ENCODE peak calls at places on chromosomes 11 and 22, in seven cellular contexts. One of them, this sample, is unnamed. For H3K27me3, the result is how much of the 10 kb centered on the place peaks cover.

GRCh38 chr11:35103366-35104194 is 35.4 kb upstream of the CD44 start:
- DNase-seq in mammary epithelial cell: peak
- DNase-seq in fibroblast of lung: no peak
- DNase-seq in right cardiac atrium: no peak
- DNase-seq in IMR-90: peak
- DNase-seq in MM.1S: no peak
- DNase-seq in right atrium auricular region: no peak
- DNase-seq in this sample: peak

GRCh38 chr22:48794906-48795305 is 1032.8 kb downstream of the BRD1 start:
- DNase-seq in mammary epithelial cell: no peak
- DNase-seq in IMR-90: no peak
- DNase-seq in MM.1S: no peak
- DNase-seq in right cardiac atrium: no peak
- DNase-seq in fibroblast of lung: no peak
- DNase-seq in right atrium auricular region: no peak
- DNase-seq in this sample: no peak

GRCh38 chr11:84720706-84721402 is 906.3 kb downstream of the DLG2 start:
- DNase-seq in right atrium auricular region: peak
- DNase-seq in right cardiac atrium: peak
- DNase-seq in mammary epithelial cell: no peak
- DNase-seq in fibroblast of lung: peak
- DNase-seq in MM.1S: peak
- DNase-seq in IMR-90: no peak
- DNase-seq in this sample: no peak

GRCh38 chr22:30309981-30310672 is 16.6 kb downstream of the TBC1D10A start:
- DNase-seq in right atrium auricular region: peak
- DNase-seq in fibroblast of lung: peak
- DNase-seq in MM.1S: peak
- DNase-seq in right cardiac atrium: peak
- DNase-seq in IMR-90: peak
- DNase-seq in mammary epithelial cell: no peak
- DNase-seq in this sample: peak

GRCh38 chr11:15764948-15765347 is 591.4 kb downstream of the SOX6 start:
- DNase-seq in mammary epithelial cell: peak
- DNase-seq in MM.1S: no peak
- DNase-seq in right atrium auricular region: no peak
- DNase-seq in IMR-90: no peak
- DNase-seq in right cardiac atrium: no peak
- DNase-seq in fibroblast of lung: no peak
- DNase-seq in this sample: no peak

GRCh38 chr11:122180435-122180834 is 64.4 kb upstream of the BLID start:
- DNase-seq in IMR-90: peak
- DNase-seq in mammary epithelial cell: peak
- DNase-seq in fibroblast of lung: peak
- DNase-seq in right atrium auricular region: no peak
- DNase-seq in MM.1S: no peak
- DNase-seq in right cardiac atrium: peak
- DNase-seq in this sample: peak

GRCh38 chr11:62142921-62143320 is 19.1 kb downstream of the INCENP start:
- DNase-seq in right atrium auricular region: no peak
- DNase-seq in mammary epithelial cell: no peak
- DNase-seq in right cardiac atrium: peak
- DNase-seq in IMR-90: no peak
- DNase-seq in fibroblast of lung: no peak
- DNase-seq in MM.1S: no peak
- DNase-seq in this sample: no peak

GRCh38 chr11:50174189-50174588 is 141.5 kb downstream of the OR4C45 start:
- DNase-seq in MM.1S: peak
- DNase-seq in fibroblast of lung: no peak
- DNase-seq in IMR-90: peak
- DNase-seq in mammary epithelial cell: peak
- DNase-seq in right atrium auricular region: no peak
- DNase-seq in right cardiac atrium: no peak
- DNase-seq in this sample: no peak

GRCh38 chr11:88861618-88862017 is 204.2 kb downstream of the GRM5 start:
- DNase-seq in right atrium auricular region: no peak
- DNase-seq in IMR-90: no peak
- DNase-seq in MM.1S: no peak
- DNase-seq in fibroblast of lung: no peak
- DNase-seq in mammary epithelial cell: no peak
- DNase-seq in right cardiac atrium: no peak
- DNase-seq in this sample: peak

GRCh38 chr22:49027122-49027670 is 800.5 kb downstream of the BRD1 start:
- DNase-seq in right cardiac atrium: no peak
- DNase-seq in MM.1S: no peak
- DNase-seq in right atrium auricular region: no peak
- DNase-seq in fibroblast of lung: no peak
- DNase-seq in mammary epithelial cell: no peak
- DNase-seq in IMR-90: no peak
- DNase-seq in this sample: no peak

GRCh38 chr22:49815641-49816071 is 12.0 kb downstream of the BRD1 start:
- DNase-seq in MM.1S: no peak
- DNase-seq in mammary epithelial cell: peak
- DNase-seq in right cardiac atrium: no peak
- DNase-seq in fibroblast of lung: no peak
- DNase-seq in IMR-90: peak
- DNase-seq in right atrium auricular region: no peak
- DNase-seq in this sample: peak

GRCh38 chr11:22539851-22540376 is 85.7 kb downstream of the FANCF start:
- DNase-seq in mammary epithelial cell: peak
- DNase-seq in right cardiac atrium: no peak
- DNase-seq in fibroblast of lung: peak
- DNase-seq in IMR-90: peak
- DNase-seq in MM.1S: peak
- DNase-seq in right atrium auricular region: no peak
- DNase-seq in this sample: peak

GRCh38 chr11:27464155-27464759 is 8.3 kb downstream of the LGR4 start:
- DNase-seq in fibroblast of lung: no peak
- DNase-seq in IMR-90: peak
- DNase-seq in MM.1S: no peak
- DNase-seq in mammary epithelial cell: peak
- DNase-seq in right atrium auricular region: no peak
- DNase-seq in right cardiac atrium: no peak
- DNase-seq in this sample: peak

DNA sequence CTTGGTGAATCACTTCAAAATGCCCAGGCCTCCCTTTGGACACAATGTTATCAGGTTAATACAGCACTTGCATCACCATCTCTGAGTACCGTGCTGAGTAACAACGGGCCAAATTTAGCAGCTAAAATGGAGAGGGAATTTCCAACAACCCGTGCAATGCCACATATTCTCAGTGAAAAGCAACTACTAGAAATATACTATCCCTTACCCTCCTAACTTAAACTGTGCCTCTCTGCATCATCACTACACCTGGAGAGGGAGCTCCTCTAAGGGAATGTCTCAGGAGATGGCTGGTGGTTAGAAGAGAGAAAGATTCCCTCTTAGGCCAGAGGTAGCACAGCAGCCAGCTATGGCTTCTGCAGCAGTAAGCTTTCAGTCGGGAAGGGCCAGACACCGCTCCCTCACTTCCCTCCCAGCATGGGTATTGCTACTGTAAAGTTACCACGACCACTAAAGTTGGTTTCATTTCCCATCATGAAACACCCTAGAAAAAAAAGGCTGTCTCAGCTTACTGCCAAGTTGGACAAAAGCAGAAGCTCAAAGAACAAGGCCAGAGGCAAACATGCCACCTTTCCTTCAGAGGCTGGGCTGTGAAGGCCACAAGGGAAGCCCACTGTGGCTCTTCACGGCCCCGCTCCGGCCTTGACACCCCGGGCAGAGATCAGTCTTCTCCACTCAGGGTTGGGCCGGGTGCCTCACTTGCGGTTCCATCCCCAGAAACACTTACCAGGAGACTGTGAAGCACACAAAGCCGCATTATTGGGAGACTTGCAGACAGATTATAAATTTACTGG is 3.9 kb downstream of the MAML2 start:
- DNase-seq in IMR-90: peak
- DNase-seq in fibroblast of lung: peak
- DNase-seq in MM.1S: peak
- DNase-seq in mammary epithelial cell: peak
- DNase-seq in right atrium auricular region: peak
- DNase-seq in right cardiac atrium: peak
- DNase-seq in this sample: peak
- H3K4me3 ChIP-seq in IMR-90: peak
- H3K4me3 ChIP-seq in fibroblast of lung: peak
- H3K4me3 ChIP-seq in MM.1S: peak
- H3K4me3 ChIP-seq in mammary epithelial cell: peak
- H3K4me3 ChIP-seq in right atrium auricular region: peak
- H3K4me3 ChIP-seq in right cardiac atrium: peak
- H3K4me3 ChIP-seq in this sample: peak

GRCh38 chr22:46108564-46109473 is 41.5 kb upstream of the PPARA start:
- DNase-seq in right cardiac atrium: peak
- DNase-seq in fibroblast of lung: no peak
- DNase-seq in MM.1S: no peak
- DNase-seq in right atrium auricular region: no peak
- DNase-seq in IMR-90: peak
- DNase-seq in mammary epithelial cell: peak
- DNase-seq in this sample: peak
- H3K27ac ChIP-seq in right cardiac atrium: peak
- H3K27ac ChIP-seq in fibroblast of lung: peak
- H3K27ac ChIP-seq in MM.1S: no peak
- H3K27ac ChIP-seq in right atrium auricular region: peak
- H3K27ac ChIP-seq in IMR-90: peak
- H3K27ac ChIP-seq in mammary epithelial cell: no peak
- H3K27ac ChIP-seq in this sample: peak

GRCh38 chr11:83682645-83682973 is 396.4 kb upstream of the CCDC90B start:
- DNase-seq in right atrium auricular region: no peak
- DNase-seq in right cardiac atrium: no peak
- DNase-seq in MM.1S: peak
- DNase-seq in mammary epithelial cell: no peak
- DNase-seq in IMR-90: no peak
- DNase-seq in fibroblast of lung: no peak
- DNase-seq in this sample: no peak
- H3K27me3 ChIP-seq in right atrium auricular region: under half
- H3K27me3 ChIP-seq in right cardiac atrium: under half
- H3K27me3 ChIP-seq in MM.1S: under half
- H3K27me3 ChIP-seq in mammary epithelial cell: under half
- H3K27me3 ChIP-seq in IMR-90: under half
- H3K27me3 ChIP-seq in fibroblast of lung: under half
- H3K27me3 ChIP-seq in this sample: under half

DNA sequence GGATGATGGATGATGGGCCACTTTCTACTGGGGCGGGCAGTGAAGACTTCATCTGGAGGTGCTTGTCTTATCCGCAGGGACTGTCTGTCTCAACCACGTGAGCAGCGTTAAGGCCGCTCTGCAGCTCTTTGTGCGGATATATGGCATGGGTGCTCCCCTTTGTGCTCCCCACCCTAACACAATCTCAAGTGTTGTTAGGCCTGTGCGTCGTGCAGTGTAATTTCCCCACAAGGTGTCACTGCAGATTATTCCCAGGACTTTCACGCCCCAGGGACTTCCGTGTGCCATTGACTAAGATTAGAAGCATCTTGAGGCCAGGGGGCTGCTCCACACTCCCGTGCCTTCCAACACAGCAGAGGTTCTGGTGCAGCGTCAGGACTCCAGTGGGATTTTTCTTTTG is 65.3 kb downstream of the TBC1D22A start:
- DNase-seq in fibroblast of lung: no peak
- DNase-seq in MM.1S: no peak
- DNase-seq in IMR-90: no peak
- DNase-seq in right atrium auricular region: no peak
- DNase-seq in mammary epithelial cell: no peak
- DNase-seq in right cardiac atrium: no peak
- DNase-seq in this sample: no peak
- H3K4me3 ChIP-seq in fibroblast of lung: no peak
- H3K4me3 ChIP-seq in MM.1S: no peak
- H3K4me3 ChIP-seq in IMR-90: no peak
- H3K4me3 ChIP-seq in right atrium auricular region: no peak
- H3K4me3 ChIP-seq in mammary epithelial cell: no peak
- H3K4me3 ChIP-seq in right cardiac atrium: no peak
- H3K4me3 ChIP-seq in this sample: no peak

GRCh38 chr22:39364646-39365405 is 15.0 kb downstream of the SYNGR1 start:
- DNase-seq in fibroblast of lung: peak
- DNase-seq in right atrium auricular region: no peak
- DNase-seq in IMR-90: no peak
- DNase-seq in MM.1S: no peak
- DNase-seq in right cardiac atrium: peak
- DNase-seq in mammary epithelial cell: no peak
- DNase-seq in this sample: no peak

GRCh38 chr22:39363751-39364484 is 14.1 kb downstream of the SYNGR1 start:
- DNase-seq in right cardiac atrium: peak
- DNase-seq in fibroblast of lung: no peak
- DNase-seq in mammary epithelial cell: no peak
- DNase-seq in MM.1S: no peak
- DNase-seq in IMR-90: no peak
- DNase-seq in right atrium auricular region: no peak
- DNase-seq in this sample: no peak

GRCh38 chr22:39362271-39362670 is 12.5 kb downstream of the SYNGR1 start:
- DNase-seq in MM.1S: no peak
- DNase-seq in right cardiac atrium: no peak
- DNase-seq in IMR-90: no peak
- DNase-seq in fibroblast of lung: no peak
- DNase-seq in mammary epithelial cell: no peak
- DNase-seq in right atrium auricular region: no peak
- DNase-seq in this sample: no peak

GRCh38 chr22:39361495-39361894 is 11.7 kb downstream of the SYNGR1 start:
- DNase-seq in MM.1S: no peak
- DNase-seq in fibroblast of lung: no peak
- DNase-seq in mammary epithelial cell: no peak
- DNase-seq in right cardiac atrium: no peak
- DNase-seq in IMR-90: no peak
- DNase-seq in right atrium auricular region: no peak
- DNase-seq in this sample: no peak

DNA sequence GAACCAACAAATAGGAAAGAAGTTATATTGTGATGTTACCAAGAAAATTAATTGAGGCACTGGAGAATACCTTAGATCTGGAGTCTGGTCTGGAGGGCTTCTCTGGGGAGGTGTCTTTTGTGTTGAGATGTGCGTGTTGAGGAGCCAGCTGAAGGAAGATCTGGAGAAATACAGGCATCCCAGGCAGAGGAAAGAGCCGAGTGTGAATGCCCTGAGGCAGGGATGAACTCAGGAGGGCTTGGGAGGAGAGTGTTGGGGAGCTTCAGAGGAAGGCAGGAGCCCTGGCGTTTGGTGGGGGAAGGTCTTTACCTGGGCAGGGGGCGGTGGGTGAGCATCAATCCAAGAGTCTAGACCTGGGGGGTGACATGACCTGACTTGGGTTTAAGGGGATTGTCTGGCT is 13.1 kb downstream of the SYNGR1 start:
- DNase-seq in right atrium auricular region: no peak
- DNase-seq in IMR-90: no peak
- DNase-seq in right cardiac atrium: peak
- DNase-seq in MM.1S: no peak
- DNase-seq in fibroblast of lung: no peak
- DNase-seq in mammary epithelial cell: no peak
- DNase-seq in this sample: no peak
- H3K27ac ChIP-seq in right atrium auricular region: no peak
- H3K27ac ChIP-seq in IMR-90: no peak
- H3K27ac ChIP-seq in right cardiac atrium: no peak
- H3K27ac ChIP-seq in MM.1S: no peak
- H3K27ac ChIP-seq in fibroblast of lung: no peak
- H3K27ac ChIP-seq in mammary epithelial cell: no peak
- H3K27ac ChIP-seq in this sample: no peak

GRCh38 chr22:42284643-42285181 is 14.3 kb upstream of the TCF20 start:
- DNase-seq in MM.1S: no peak
- DNase-seq in fibroblast of lung: no peak
- DNase-seq in IMR-90: no peak
- DNase-seq in mammary epithelial cell: no peak
- DNase-seq in right cardiac atrium: no peak
- DNase-seq in right atrium auricular region: no peak
- DNase-seq in this sample: no peak
- H3K27me3 ChIP-seq in MM.1S: under half
- H3K27me3 ChIP-seq in fibroblast of lung: under half
- H3K27me3 ChIP-seq in IMR-90: under half
- H3K27me3 ChIP-seq in mammary epithelial cell: under half
- H3K27me3 ChIP-seq in right cardiac atrium: under half
- H3K27me3 ChIP-seq in right atrium auricular region: under half
- H3K27me3 ChIP-seq in this sample: under half

This sample was measured in astrocyte.